ENCODE peak calls at places on chromosomes 1 and 21, in five cellular contexts. F, Q, G, N and V are unnamed samples.

GRCh38 chr21:36478207-36478701 is 1.7 kb downstream of the CLDN14 start:
- DNase-seq in G (no peak), Q (no peak), F (peak), N (no peak), V (no peak)

GRCh38 chr1:236168716-236169429 is 26.5 kb downstream of the GPR137B start:
- DNase-seq in Q (peak), F (no peak), G (peak), N (peak), V (no peak)

GRCh38 chr1:57319165-57319564 is 104.7 kb downstream of the DAB1 start:
- DNase-seq in G (no peak), F (peak), N (no peak), Q (no peak), V (no peak)

GRCh38 chr21:35256468-35256988 is 207.4 kb upstream of the RUNX1 start:
- DNase-seq in Q (peak), G (peak), N (peak), F (peak), V (peak)

GRCh38 chr1:23103001-23103879 is 65.4 kb downstream of the LUZP1 start:
- DNase-seq in F (no peak), N (no peak), Q (peak), G (no peak), V (no peak)

GRCh38 chr1:114015075-114015474 is 35.8 kb downstream of the OLFML3 start:
- DNase-seq in G (no peak), N (no peak), F (no peak), Q (no peak), V (no peak)

GRCh38 chr1:116910379-116911165 is 856 bp downstream of the PTGFRN start:
- DNase-seq in N (peak), F (no peak), G (peak), Q (peak), V (peak)

GRCh38 chr1:45329445-45329844 is 2.8 kb downstream of the HPDL start:
- DNase-seq in Q (no peak), N (no peak), F (no peak), G (no peak), V (no peak)

GRCh38 chr1:12502300-12503109 is 115.5 kb downstream of the DHRS3 start:
- DNase-seq in Q (no peak), N (no peak), G (no peak), F (no peak), V (no peak)

GRCh38 chr1:89996415-89997110 is 1.7 kb downstream of the ZNF326 start:
- DNase-seq in F (no peak), Q (peak), G (no peak), N (no peak), V (no peak)

GRCh38 chr1:197774691-197775281 is 494 bp downstream of the DENND1B start:
- DNase-seq in N (peak), Q (peak), F (no peak), G (peak), V (peak)

GRCh38 chr1:96384611-96385010 is 337.0 kb upstream of the PTBP2 start:
- DNase-seq in N (no peak), Q (no peak), G (no peak), F (no peak), V (no peak)

GRCh38 chr21:34367320-34367935 is 3.6 kb downstream of the KCNE2 start:
- DNase-seq in Q (peak), G (no peak), F (peak), N (no peak), V (no peak)

GRCh38 chr1:201028473-201028889 is 5.0 kb upstream of the KIF21B start:
- DNase-seq in Q (peak), G (no peak), N (no peak), F (no peak), V (no peak)

GRCh38 chr1:112358798-112359408 is 37.1 kb upstream of the CTTNBP2NL start:
- DNase-seq in G (peak), F (peak), Q (peak), N (peak), V (peak)

GRCh38 chr1:158117854-158118691 is 62.6 kb upstream of the CD1D start:
- DNase-seq in G (no peak), N (no peak), Q (peak), F (no peak), V (peak)

GRCh38 chr1:34777519-34778321 is 3.3 kb upstream of the GJB3 start:
- DNase-seq in Q (no peak), F (no peak), G (no peak), N (no peak), V (no peak)

GRCh38 chr1:34711469-34711868 is 43.4 kb upstream of the GJB5 start:
- DNase-seq in Q (no peak), F (no peak), G (no peak), N (no peak), V (no peak)

GRCh38 chr21:39649526-39649925 is 36.8 kb downstream of the B3GALT5 start:
- DNase-seq in F (no peak), Q (no peak), N (no peak), G (no peak), V (no peak)

GRCh38 chr1:150256549-150257341 is 829 bp upstream of the CA14 start:
- DNase-seq in G (no peak), Q (no peak), N (no peak), F (no peak), V (no peak)

DNA sequence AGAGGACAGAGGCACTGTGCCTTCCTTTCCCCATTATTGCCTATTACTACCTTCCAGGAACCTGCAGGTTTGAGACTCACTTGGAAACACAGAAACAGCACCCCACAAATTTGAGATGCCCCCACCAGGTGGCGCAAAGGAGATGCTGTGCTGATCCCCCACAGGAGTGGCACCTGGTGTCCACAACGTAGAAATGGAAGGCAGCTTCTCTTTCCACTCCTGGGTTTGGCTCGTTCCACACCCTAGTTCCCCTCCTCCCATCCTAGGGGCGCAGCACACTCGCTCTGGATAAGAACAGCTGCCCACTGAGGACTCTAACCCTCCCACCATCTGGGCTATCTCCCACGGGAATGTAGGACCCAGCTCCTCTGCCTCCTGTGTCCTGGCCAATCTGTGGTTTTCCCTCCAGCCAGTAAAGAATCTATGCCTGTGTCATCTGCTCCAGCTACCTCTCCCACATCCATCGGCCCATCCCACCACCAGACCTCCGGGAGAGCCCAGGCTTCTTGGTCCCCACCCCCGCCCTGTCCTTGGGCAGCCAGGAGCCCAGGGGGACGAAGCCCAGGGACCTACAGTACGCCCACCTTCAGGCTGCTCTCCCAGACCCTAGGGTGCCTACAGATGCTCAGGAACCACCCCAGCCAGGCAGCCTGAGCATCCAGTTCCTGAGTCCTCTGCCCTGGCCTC is 663 bp downstream of the THBS3 start:
- DNase-seq in G (peak), F (peak), Q (peak), N (peak), V (peak)
- H3K27ac ChIP-seq in G (peak), F (peak), Q (peak), N (peak), V (peak)

GRCh38 chr1:210010161-210010560 is 72.1 kb downstream of the SYT14 start:
- DNase-seq in G (no peak), Q (no peak), N (no peak), F (no peak), V (no peak)
- H3K4me3 ChIP-seq in G (no peak), Q (no peak), N (no peak), F (no peak), V (no peak)

GRCh38 chr1:41473738-41474362 is 10.6 kb downstream of the EDN2 start:
- DNase-seq in N (peak), F (no peak), Q (no peak), G (no peak), V (no peak)
- H3K27ac ChIP-seq in N (no peak), F (no peak), Q (no peak), G (peak), V (peak)

GRCh38 chr1:25620211-25620610 is 3.6 kb downstream of the MAN1C1 start:
- DNase-seq in G (no peak), F (no peak), N (no peak), Q (no peak), V (no peak)
- H3K4me3 ChIP-seq in G (peak), F (peak), N (no peak), Q (no peak), V (peak)

GRCh38 chr1:180117764-180118116 is 36.9 kb upstream of the QSOX1 start:
- DNase-seq in F (no peak), Q (no peak), N (no peak), G (no peak), V (no peak)

GRCh38 chr1:180116964-180117763 is 37.5 kb upstream of the QSOX1 start:
- DNase-seq in Q (no peak), G (no peak), F (no peak), N (no peak), V (peak)

GRCh38 chr1:180114546-180114945 is 40.1 kb upstream of the QSOX1 start:
- DNase-seq in F (no peak), G (no peak), Q (no peak), N (no peak), V (no peak)

GRCh38 chr1:180112979-180113650 is 41.6 kb upstream of the QSOX1 start:
- DNase-seq in Q (no peak), G (no peak), F (no peak), N (no peak), V (peak)

GRCh38 chr1:180112091-180112490 is 42.6 kb upstream of the QSOX1 start:
- DNase-seq in F (no peak), G (no peak), N (no peak), Q (no peak), V (no peak)
- H3K27ac ChIP-seq in F (no peak), G (no peak), N (no peak), Q (no peak), V (no peak)

GRCh38 chr1:154182342-154183044 is 9.4 kb downstream of the TPM3 start:
- DNase-seq in F (peak), N (peak), G (peak), Q (peak), V (peak)

GRCh38 chr1:154181944-154182341 is 10.0 kb downstream of the TPM3 start:
- DNase-seq in G (no peak), F (no peak), N (no peak), Q (no peak), V (no peak)

GRCh38 chr1:154178856-154179811 is 12.8 kb downstream of the TPM3 start:
- DNase-seq in G (no peak), F (no peak), N (no peak), Q (peak), V (no peak)

GRCh38 chr1:154178006-154178405 is 13.9 kb downstream of the TPM3 start:
- DNase-seq in G (no peak), N (no peak), Q (no peak), F (no peak), V (no peak)

GRCh38 chr1:154179951-154180687 is 11.8 kb downstream of the TPM3 start:
- DNase-seq in F (no peak), Q (peak), G (no peak), N (no peak), V (no peak)
- H3K4me3 ChIP-seq in F (peak), Q (peak), G (peak), N (no peak), V (peak)

GRCh38 chr1:78490861-78491310 is at the start of gene PTGFR:
- DNase-seq in G (peak), Q (peak), F (no peak), N (peak), V (no peak)
- H3K27ac ChIP-seq in G (peak), Q (peak), F (peak), N (no peak), V (no peak)